ENCODE peak calls at places on chromosome 4, in four cellular contexts. N is K562, P is HepG2, O is HCT116. T is an unnamed sample. For H3K4me1, the result is how much of the 10 kb centered on the place peaks cover.

GRCh38 chr4:21034728-21035127 is 334.5 kb downstream of the PACRGL start:
- DNase-seq in N (no peak), P (no peak), O (no peak), T (no peak)

GRCh38 chr4:28092610-28093009 is 1232.0 kb downstream of the STIM2 start:
- DNase-seq in N (no peak), P (no peak), O (peak), T (no peak)

GRCh38 chr4:104571341-104571740 is 76.6 kb upstream of the CXXC4 start:
- DNase-seq in N (no peak), P (no peak), O (no peak), T (no peak)

GRCh38 chr4:123588631-123589223 is 192.1 kb downstream of the SPRY1 start:
- DNase-seq in N (no peak), P (peak), O (no peak), T (no peak)

GRCh38 chr4:72302981-72303704 is 265.9 kb downstream of the ADAMTS3 start:
- DNase-seq in N (peak), P (peak), O (peak), T (no peak)

GRCh38 chr4:137707221-137707620 is 174.9 kb upstream of the PCDH18 start:
- DNase-seq in N (no peak), P (no peak), O (no peak), T (no peak)

GRCh38 chr4:151117371-151117962 is 18.0 kb downstream of the RPS3A start:
- DNase-seq in N (peak), P (peak), O (peak), T (peak)

GRCh38 chr4:40502936-40503335 is 126.7 kb downstream of the RBM47 start:
- DNase-seq in N (no peak), P (no peak), O (no peak), T (no peak)

GRCh38 chr4:137253949-137254348 is 278.3 kb downstream of the PCDH18 start:
- DNase-seq in N (no peak), P (no peak), O (no peak), T (no peak)

GRCh38 chr4:166493828-166494432 is 620.9 kb downstream of the TLL1 start:
- DNase-seq in N (no peak), P (no peak), O (no peak), T (no peak)

GRCh38 chr4:114019972-114020358 is 40.5 kb upstream of the ARSJ start:
- DNase-seq in N (no peak), P (no peak), O (no peak), T (no peak)

GRCh38 chr4:26173619-26174018 is 147.2 kb upstream of the RBPJ start:
- DNase-seq in N (no peak), P (no peak), O (no peak), T (no peak)

GRCh38 chr4:168421671-168422070 is 58.6 kb downstream of the DDX60L start:
- DNase-seq in N (no peak), P (no peak), O (peak), T (no peak)

GRCh38 chr4:172134536-172134935 is 321.3 kb downstream of the GALNTL6 start:
- DNase-seq in N (no peak), P (no peak), O (no peak), T (no peak)

GRCh38 chr4:176433983-176434382 is 114.2 kb downstream of the SPCS3 start:
- DNase-seq in N (no peak), P (no peak), O (no peak), T (no peak)

GRCh38 chr4:52200339-52200725 is 149.2 kb downstream of the SPATA18 start:
- DNase-seq in N (no peak), P (no peak), O (no peak), T (no peak)

GRCh38 chr4:182231080-182231479 is 12.1 kb upstream of the TENM3 start:
- DNase-seq in N (no peak), P (no peak), O (no peak), T (no peak)

GRCh38 chr4:27861802-27862201 is 1001.2 kb downstream of the STIM2 start:
- DNase-seq in N (no peak), P (no peak), O (no peak), T (no peak)

GRCh38 chr4:10092481-10093272 is 23.9 kb downstream of the WDR1 start:
- DNase-seq in N (no peak), P (no peak), O (no peak), T (no peak)

GRCh38 chr4:101791189-101791572 is 651 bp downstream of the BANK1 start:
- DNase-seq in N (no peak), P (no peak), O (peak), T (peak)
- H3K4me1 ChIP-seq in N (under half), P (under half), O (under half), T (under half)

GRCh38 chr4:159551268-159551667 is 448.4 kb downstream of the RAPGEF2 start:
- DNase-seq in N (no peak), P (no peak), O (no peak), T (no peak)
- TF ChIP-seq TCF7L2 in N (no peak), P (no peak), O (no peak), T (no peak)

DNA sequence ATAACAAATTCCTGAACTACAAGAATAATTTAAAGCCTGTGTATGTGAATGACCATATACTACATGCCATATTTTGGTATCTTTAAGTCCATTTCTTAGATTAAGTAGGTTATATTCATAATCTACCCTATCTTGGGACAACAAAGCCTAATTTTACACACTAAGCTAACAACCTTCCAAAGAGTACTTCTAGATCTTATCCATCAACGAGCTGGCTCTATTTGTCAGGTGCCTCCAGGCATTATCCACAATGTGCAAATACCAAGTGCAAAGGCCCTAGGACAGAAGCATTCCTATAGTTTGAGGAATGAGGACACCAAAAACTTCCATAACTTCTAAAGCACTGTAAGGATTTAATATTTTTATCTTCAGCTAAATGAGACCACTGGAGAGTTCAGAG is 3.5 kb downstream of the SLBP start:
- DNase-seq in N (no peak), P (peak), O (no peak), T (no peak)
- TF ChIP-seq POLR2AphosphoS5 in N (no peak), P (no peak), O (no peak), T (no peak)

GRCh38 chr4:38017579-38017978 is 57.4 kb downstream of the PTTG2 start:
- DNase-seq in N (no peak), P (no peak), O (no peak), T (no peak)
- H3K4me1 ChIP-seq in N (under half), P (under half), O (under half), T (under half)